ENCODE peak calls at places on chromosomes 3 and 15, in four cellular contexts. Z is choroid plexus epithelial cell; R is NCI-H1092 treated with DMSO at 0.1 percent for 48 hours; H is naive thymus-derived CD4-positive, alpha-beta T cell. O is an unnamed sample.
A peak's percentile ranks its signal among the peaks of the same experiment; 100 is the strongest.

GRCh38 chr15:94263341-94264273 is 32.2 kb downstream of the MCTP2 start:
- DNase-seq in Z (no peak), R (no peak), H (no peak), O (no peak)

GRCh38 chr3:72960812-72961518 is 35.6 kb upstream of the PPP4R2 start:
- DNase-seq in Z (peak; percentile 96), R (no peak), H (no peak), O (no peak)

GRCh38 chr3:49841126-49841525 is 15.2 kb downstream of the TRAIP start:
- DNase-seq in Z (peak; percentile 25), R (no peak), H (no peak), O (no peak)

GRCh38 chr3:16614033-16615031 is 9.1 kb upstream of the DAZL start:
- DNase-seq in Z (no peak), R (no peak), H (no peak), O (no peak)

GRCh38 chr15:67696087-67696486 is 129.2 kb upstream of the SKOR1 start:
- DNase-seq in Z (no peak), R (no peak), H (no peak), O (no peak)

GRCh38 chr3:181698263-181698944 is 13.3 kb upstream of the SOX2 start:
- DNase-seq in Z (no peak), R (no peak), H (no peak), O (no peak)

GRCh38 chr3:173747427-173747826 is 349.9 kb downstream of the NLGN1 start:
- DNase-seq in Z (no peak), R (no peak), H (no peak), O (no peak)

GRCh38 chr3:46480481-46481195 is 15.9 kb upstream of the LTF start:
- DNase-seq in Z (no peak), R (no peak), H (no peak), O (no peak)

GRCh38 chr15:48617619-48618018 is 27.9 kb downstream of the FBN1 start:
- DNase-seq in Z (peak; percentile 99), R (no peak), H (no peak), O (no peak)

GRCh38 chr15:98503970-98504369 is 144.4 kb upstream of the IGF1R start:
- DNase-seq in Z (peak; percentile 30), R (no peak), H (no peak), O (no peak)

GRCh38 chr3:97687734-97688133 is 76.8 kb upstream of the ARL6 start:
- DNase-seq in Z (no peak), R (no peak), H (no peak), O (no peak)

GRCh38 chr3:102332205-102332604 is 102.6 kb upstream of the ZPLD1 start:
- DNase-seq in Z (no peak), R (no peak), H (no peak), O (no peak)

GRCh38 chr15:65066001-65066634 is 1.7 kb downstream of the RASL12 start:
- DNase-seq in Z (no peak), R (no peak), H (no peak), O (no peak)

GRCh38 chr3:63364495-63364894 is 86.4 kb downstream of the SYNPR start:
- DNase-seq in Z (peak; percentile 63), R (no peak), H (no peak), O (no peak)

GRCh38 chr3:186283096-186283495 is 78.9 kb downstream of the DGKG start:
- DNase-seq in Z (no peak), R (no peak), H (no peak), O (no peak)

GRCh38 chr3:5191555-5192304 is 4.2 kb downstream of the EDEM1 start:
- DNase-seq in Z (no peak), R (no peak), H (no peak), O (no peak)

GRCh38 chr15:69755571-69756310 is 303.1 kb downstream of the RPLP1 start:
- DNase-seq in Z (peak; percentile 28), R (no peak), H (peak; percentile 70), O (peak; percentile 86)

GRCh38 chr3:124783696-124784095 is 53.4 kb downstream of the UMPS start:
- DNase-seq in Z (no peak), R (no peak), H (no peak), O (no peak)

GRCh38 chr3:150740733-150741496 is 22.1 kb downstream of the SIAH2 start:
- DNase-seq in Z (no peak), R (no peak), H (no peak), O (no peak)

GRCh38 chr15:52783929-52784798 is 6.0 kb downstream of the ONECUT1 start:
- DNase-seq in Z (no peak), R (no peak), H (no peak), O (peak; percentile 57)